ENCODE peak calls at places on chromosomes 6 and 20, in eight cellular contexts. J is tibial nerve; N is stimulated activated CD4-positive, alpha-beta T cell treated with anti-CD3 and anti-CD28 coated beads, Interleukin-4, amount 100 ng/mL, for 1 hour; R is substantia nigra; L is pons; Y is A172; I is activated naive CD8-positive, alpha-beta T cell treated with anti-CD3 and anti-CD28 coated beads, Interleukin-2, amount 50 U/mL, for 16 hours; E is CD14-positive monocyte. K is an unnamed sample.

GRCh38 chr6:144362042-144363018 is 77.2 kb downstream of the UTRN start:
- DNase-seq in J (no peak), N (no peak), R (no peak), L (no peak), Y (no peak), I (no peak), E (no peak), K (peak)

GRCh38 chr6:136607932-136608772 is 57.9 kb upstream of the MAP7 start:
- DNase-seq in J (peak), N (peak), R (no peak), L (peak), Y (peak), I (peak), E (peak), K (peak)

GRCh38 chr20:39066464-39066863 is 104.3 kb downstream of the DHX35 start:
- DNase-seq in J (no peak), N (no peak), R (no peak), L (no peak), Y (no peak), I (no peak), E (no peak), K (no peak)

GRCh38 chr20:36237477-36237876 is 1.2 kb downstream of the AAR2 start:
- DNase-seq in J (no peak), N (no peak), R (no peak), L (no peak), Y (no peak), I (no peak), E (no peak), K (no peak)

GRCh38 chr20:14553774-14554524 is 216.5 kb upstream of the FLRT3 start:
- DNase-seq in J (no peak), N (no peak), R (no peak), L (no peak), Y (peak), I (no peak), E (no peak), K (no peak)

GRCh38 chr6:164753517-164753916 is 555.9 kb downstream of the C6orf118 start:
- DNase-seq in J (no peak), N (no peak), R (no peak), L (no peak), Y (peak), I (no peak), E (no peak), K (no peak)

GRCh38 chr20:38804682-38805501 is 605 bp upstream of the PPP1R16B start:
- DNase-seq in J (no peak), N (peak), R (no peak), L (peak), Y (no peak), I (no peak), E (no peak), K (no peak)

GRCh38 chr6:75546401-75546800 is 52.8 kb upstream of the FILIP1 start:
- DNase-seq in J (no peak), N (no peak), R (no peak), L (no peak), Y (peak), I (no peak), E (no peak), K (no peak)

GRCh38 chr6:108578595-108579038 is 17.9 kb downstream of the FOXO3 start:
- DNase-seq in J (no peak), N (no peak), R (no peak), L (no peak), Y (peak), I (no peak), E (no peak), K (no peak)

GRCh38 chr6:47057830-47058540 is 15.9 kb upstream of the ADGRF1 start:
- DNase-seq in J (no peak), N (no peak), R (no peak), L (no peak), Y (no peak), I (no peak), E (no peak), K (no peak)

GRCh38 chr20:53171065-53171464 is 198.9 kb downstream of the TSHZ2 start:
- DNase-seq in J (no peak), N (no peak), R (no peak), L (no peak), Y (no peak), I (no peak), E (no peak), K (no peak)

GRCh38 chr6:118371955-118372354 is 176.1 kb upstream of the PLN start:
- DNase-seq in J (no peak), N (no peak), R (no peak), L (no peak), Y (no peak), I (no peak), E (no peak), K (no peak)

GRCh38 chr20:17969276-17969883 is 562 bp downstream of the MGME1 start:
- DNase-seq in J (no peak), N (peak), R (peak), L (no peak), Y (peak), I (no peak), E (no peak), K (peak)

GRCh38 chr20:62696431-62696957 is 12.1 kb upstream of the NTSR1 start:
- DNase-seq in J (no peak), N (no peak), R (no peak), L (no peak), Y (no peak), I (no peak), E (no peak), K (no peak)

GRCh38 chr20:5569021-5569420 is 181.2 kb upstream of the SHLD1 start:
- DNase-seq in J (no peak), N (peak), R (no peak), L (peak), Y (peak), I (peak), E (no peak), K (no peak)

GRCh38 chr6:24140572-24140971 is 14.6 kb downstream of the NRSN1 start:
- DNase-seq in J (no peak), N (no peak), R (peak), L (peak), Y (no peak), I (no peak), E (no peak), K (peak)

GRCh38 chr6:20211941-20212391 is 303 bp downstream of the MBOAT1 start:
- DNase-seq in J (no peak), N (peak), R (peak), L (no peak), Y (no peak), I (no peak), E (no peak), K (no peak)

GRCh38 chr6:131379951-131380350 is 193.1 kb upstream of the ARG1 start:
- DNase-seq in J (no peak), N (no peak), R (no peak), L (no peak), Y (peak), I (no peak), E (no peak), K (no peak)

K was measured in heart right ventricle.